ENCODE peak calls at places on chromosomes 7 and 10, in nine cellular contexts. D is naive thymus-derived CD8-positive, alpha-beta T cell; R is left lobe of liver; T is stimulated activated naive CD8-positive, alpha-beta T cell treated with anti-CD3 and anti-CD28 coated beads, Interleukin-15, Interleukin-2, amounts not matched to agents 100 U/mL and 50 U/mL, for 24 hours; G is psoas muscle; P is thoracic aorta; K is RWPE2; W is naive B cell; U is stimulated activated naive B cell treated with anti-CD40 and anti-IgM and Interleukin-4, amounts not matched to agents 10 μg/mL and 1 μg/mL and 100 μg/mL, for 72 hours. N is an unnamed sample.
A peak's percentile ranks its signal among the peaks of the same experiment; 100 is the strongest.

GRCh38 chr10:11609492-11610093 is 1.9 kb downstream of the USP6NL start:
- ATAC-seq in D (no peak), R (no peak), T (no peak), G (no peak), P (no peak), K (no peak), W (peak; percentile 3), U (no peak), N (no peak)

GRCh38 chr7:21066221-21066620 is 279.5 kb upstream of the SP8 start:
- ATAC-seq in D (no peak), R (no peak), T (no peak), G (no peak), P (no peak), K (no peak), W (no peak), U (no peak), N (no peak)

GRCh38 chr10:131577178-131577555 is 265.6 kb upstream of the TCERG1L start:
- ATAC-seq in D (no peak), R (no peak), T (no peak), G (no peak), P (no peak), K (no peak), W (no peak), U (no peak), N (no peak)

GRCh38 chr7:117698018-117698417 is 175.2 kb downstream of the CTTNBP2 start:
- ATAC-seq in D (no peak), R (peak; percentile 95), T (no peak), G (no peak), P (no peak), K (no peak), W (no peak), U (no peak), N (no peak)

GRCh38 chr10:70832852-70833542 is 17.2 kb downstream of the SGPL1 start:
- ATAC-seq in D (no peak), R (no peak), T (peak; percentile 87), G (no peak), P (peak; percentile 57), K (peak; percentile 85), W (no peak), U (peak; percentile 61), N (peak; percentile 89)

GRCh38 chr10:119207713-119208552 is 562 bp downstream of the GRK5 start:
- ATAC-seq in D (peak; percentile 14), R (peak; percentile 24), T (no peak), G (peak; percentile 20), P (no peak), K (peak; percentile 47), W (no peak), U (peak; percentile 13), N (peak; percentile 41)

GRCh38 chr7:41436139-41436538 is 266.8 kb downstream of the INHBA start:
- ATAC-seq in D (no peak), R (no peak), T (no peak), G (no peak), P (no peak), K (peak; percentile 35), W (no peak), U (no peak), N (no peak)

GRCh38 chr10:109898007-109898406 is 25.3 kb downstream of the XPNPEP1 start:
- ATAC-seq in D (no peak), R (no peak), T (no peak), G (no peak), P (no peak), K (no peak), W (no peak), U (no peak), N (no peak)

GRCh38 chr10:67618116-67618515 is 77.9 kb downstream of the CTNNA3 start:
- ATAC-seq in D (no peak), R (no peak), T (no peak), G (peak; percentile 44), P (no peak), K (no peak), W (no peak), U (no peak), N (no peak)

GRCh38 chr10:35352508-35352907 is 16.2 kb downstream of the CCNY start:
- ATAC-seq in D (peak; percentile 52), R (peak; percentile 79), T (no peak), G (no peak), P (no peak), K (no peak), W (peak; percentile 18), U (peak; percentile 76), N (no peak)

GRCh38 chr7:85392789-85393188 is 205.9 kb upstream of the SEMA3D start:
- ATAC-seq in D (no peak), R (no peak), T (no peak), G (no peak), P (no peak), K (no peak), W (no peak), U (no peak), N (no peak)

GRCh38 chr7:23211542-23211941 is 29.7 kb downstream of the NUP42 start:
- ATAC-seq in D (no peak), R (no peak), T (no peak), G (no peak), P (no peak), K (no peak), W (no peak), U (no peak), N (no peak)

GRCh38 chr7:101911800-101912705 is 94.6 kb downstream of the CUX1 start:
- ATAC-seq in D (no peak), R (peak; percentile 66), T (no peak), G (peak; percentile 87), P (no peak), K (no peak), W (no peak), U (no peak), N (peak; percentile 42)

GRCh38 chr7:21749318-21749717 is 196.4 kb downstream of the CDCA7L start:
- ATAC-seq in D (no peak), R (no peak), T (no peak), G (no peak), P (no peak), K (no peak), W (no peak), U (no peak), N (no peak)

GRCh38 chr10:1448252-1448901 is 288.9 kb downstream of the ADARB2 start:
- ATAC-seq in D (no peak), R (no peak), T (no peak), G (no peak), P (no peak), K (no peak), W (no peak), U (no peak), N (no peak)

GRCh38 chr7:74481458-74482324 is 28.0 kb downstream of the GTF2IRD1 start:
- ATAC-seq in D (no peak), R (peak; percentile 39), T (no peak), G (no peak), P (no peak), K (no peak), W (no peak), U (no peak), N (peak; percentile 11)

GRCh38 chr10:102461187-102462054 is 10.1 kb upstream of the C10orf95 start:
- ATAC-seq in D (peak; percentile 100), R (peak; percentile 93), T (peak; percentile 92), G (peak; percentile 99), P (peak; percentile 65), K (peak; percentile 94), W (peak; percentile 98), U (peak; percentile 97), N (peak; percentile 97)

GRCh38 chr7:116780966-116781365 is 81.4 kb upstream of the CAPZA2 start:
- ATAC-seq in D (no peak), R (peak; percentile 89), T (no peak), G (peak; percentile 28), P (no peak), K (no peak), W (no peak), U (peak; percentile 8), N (no peak)

GRCh38 chr10:126921974-126922525 is 16.8 kb downstream of the DOCK1 start:
- ATAC-seq in D (no peak), R (no peak), T (no peak), G (no peak), P (peak; percentile 63), K (peak; percentile 52), W (no peak), U (no peak), N (peak; percentile 76)

GRCh38 chr10:43905502-43906236 is 257.0 kb upstream of the ZNF32 start:
- ATAC-seq in D (no peak), R (no peak), T (no peak), G (peak; percentile 54), P (no peak), K (no peak), W (no peak), U (no peak), N (no peak)

GRCh38 chr10:109405338-109405737 is 518.0 kb downstream of the XPNPEP1 start:
- ATAC-seq in D (no peak), R (no peak), T (no peak), G (no peak), P (no peak), K (no peak), W (no peak), U (no peak), N (no peak)